ENCODE peak calls at places on chromosomes 1 and 21, in four cellular contexts. N is neural crest cell, C is EL, M is RWPE1. V is an unnamed sample.

GRCh38 chr1:4375812-4376211 is 278.6 kb upstream of the AJAP1 start:
- DNase-seq in C (no peak), N (no peak), M (peak), V (peak)

GRCh38 chr1:12760256-12760795 is 13.2 kb upstream of the PRAMEF12 start:
- DNase-seq in M (no peak), C (no peak), N (no peak), V (no peak)

GRCh38 chr1:246081138-246081702 is 425.9 kb downstream of the SMYD3 start:
- DNase-seq in N (no peak), M (no peak), C (no peak), V (no peak)

GRCh38 chr1:214086945-214087344 is 99.2 kb downstream of the PROX1 start:
- DNase-seq in C (no peak), N (no peak), M (no peak), V (no peak)

GRCh38 chr1:113982955-113983742 is 3.9 kb downstream of the OLFML3 start:
- DNase-seq in N (no peak), M (no peak), C (no peak), V (no peak)

GRCh38 chr21:44761747-44762208 is 39.8 kb downstream of the UBE2G2 start:
- DNase-seq in M (no peak), N (no peak), C (no peak), V (no peak)

GRCh38 chr1:209876091-209876800 is 48.5 kb downstream of the UTP25 start:
- DNase-seq in M (no peak), N (no peak), C (no peak), V (no peak)

GRCh38 chr1:106620521-106620954 is 435.9 kb upstream of the PRMT6 start:
- DNase-seq in M (peak), C (peak), N (no peak), V (no peak)

GRCh38 chr1:38938722-38939260 is 2.8 kb downstream of the RHBDL2 start:
- DNase-seq in N (no peak), C (no peak), M (no peak), V (no peak)

GRCh38 chr1:228006034-228006792 is 585 bp upstream of the WNT3A start:
- DNase-seq in N (no peak), M (no peak), C (no peak), V (no peak)

GRCh38 chr1:3170566-3171453 is 101.8 kb downstream of the PRDM16 start:
- DNase-seq in N (no peak), M (no peak), C (no peak), V (no peak)

GRCh38 chr1:48693674-48694347 is 82.9 kb downstream of the BEND5 start:
- DNase-seq in N (no peak), M (no peak), C (no peak), V (peak)

GRCh38 chr1:222064388-222065201 is 322.7 kb upstream of the DUSP10 start:
- DNase-seq in N (no peak), C (peak), M (no peak), V (peak)

GRCh38 chr1:41046347-41046775 is 24.8 kb upstream of the SLFNL1 start:
- DNase-seq in C (no peak), M (no peak), N (no peak), V (no peak)